ENCODE peak calls at places on chromosomes 1 and 21, in five cellular contexts. O is upper lobe of left lung, H is HL-60, I is WERI-Rb-1, L is kidney epithelial cell. W is an unnamed sample.

GRCh38 chr1:30966690-30967369 is 58.3 kb upstream of the SDC3 start:
- DNase-seq in O (no peak), H (no peak), I (no peak), L (no peak), W (no peak)

GRCh38 chr21:25420831-25421230 is 186.4 kb downstream of the MRPL39 start:
- DNase-seq in O (no peak), H (no peak), I (no peak), L (no peak), W (no peak)

GRCh38 chr1:31725777-31726535 is 22.1 kb upstream of the COL16A1 start:
- DNase-seq in O (no peak), H (no peak), I (no peak), L (no peak), W (no peak)

GRCh38 chr1:56774067-56774609 is 45.1 kb downstream of the FYB2 start:
- DNase-seq in O (no peak), H (peak), I (no peak), L (no peak), W (no peak)

GRCh38 chr1:178609015-178609414 is 96.1 kb downstream of the TEX35 start:
- DNase-seq in O (no peak), H (no peak), I (no peak), L (no peak), W (peak)

GRCh38 chr1:115227683-115228082 is 110.4 kb downstream of the NGF start:
- DNase-seq in O (no peak), H (no peak), I (no peak), L (no peak), W (no peak)

GRCh38 chr1:61323681-61324328 is 241.4 kb downstream of the NFIA start:
- DNase-seq in O (no peak), H (no peak), I (no peak), L (no peak), W (no peak)

GRCh38 chr1:48216276-48216675 is 6.2 kb upstream of the SLC5A9 start:
- DNase-seq in O (no peak), H (no peak), I (peak), L (no peak), W (no peak)

GRCh38 chr21:34933609-34934345 is 115.3 kb downstream of the RUNX1 start:
- DNase-seq in O (no peak), H (no peak), I (no peak), L (no peak), W (no peak)

GRCh38 chr1:25245393-25245792 is 1.9 kb downstream of the RSRP1 start:
- DNase-seq in O (no peak), H (no peak), I (no peak), L (no peak), W (no peak)

GRCh38 chr1:241972703-241973375 is 15.3 kb downstream of the BECN2 start:
- DNase-seq in O (no peak), H (no peak), I (peak), L (peak), W (no peak)

GRCh38 chr1:15022069-15022468 is 131.5 kb upstream of the TMEM51 start:
- DNase-seq in O (no peak), H (no peak), I (no peak), L (no peak), W (no peak)

DNA sequence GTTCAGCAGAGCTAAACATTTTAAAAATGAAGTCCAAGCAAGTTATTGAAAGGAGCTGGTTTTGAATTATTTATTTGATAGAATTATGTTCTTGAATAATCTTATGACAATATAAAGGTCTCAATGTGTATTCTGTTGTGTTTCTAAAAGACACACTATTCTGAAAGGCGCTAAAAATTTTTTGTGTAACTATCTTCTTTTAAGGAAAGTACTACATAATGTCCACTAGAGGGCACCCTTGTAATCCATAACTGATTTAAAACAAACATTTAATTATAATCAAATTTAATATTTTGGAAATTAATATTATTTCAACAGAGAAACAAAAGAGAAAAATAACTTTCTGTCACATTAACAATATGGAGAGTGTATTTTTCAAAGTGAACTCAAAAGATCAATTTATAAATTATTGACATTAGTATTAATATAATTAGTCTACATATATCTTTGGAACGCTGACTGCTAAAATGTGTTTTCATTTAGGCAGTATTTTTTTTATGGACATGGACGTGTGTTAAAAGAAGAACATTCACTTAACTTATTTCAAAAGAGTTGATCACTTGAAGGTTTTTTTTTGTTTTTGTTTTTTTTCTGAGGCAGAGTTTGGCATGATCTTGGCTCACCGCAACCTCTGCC is 248.4 kb downstream of the DENND1B start:
- DNase-seq in O (no peak), H (no peak), I (no peak), L (no peak), W (no peak)
- TF ChIP-seq CTCF in O (peak), H (peak), I (no peak), L (peak), W (peak)

GRCh38 chr1:36542962-36543515 is 60.3 kb upstream of the CSF3R start:
- DNase-seq in O (no peak), H (no peak), I (peak), L (no peak), W (no peak)
- TF ChIP-seq CTCF in O (no peak), H (no peak), I (peak), L (no peak), W (no peak)

GRCh38 chr21:39799178-39799577 is 54.2 kb downstream of the IGSF5 start:
- DNase-seq in O (no peak), H (no peak), I (no peak), L (no peak), W (no peak)
- TF ChIP-seq CTCF in O (no peak), H (no peak), I (no peak), L (no peak), W (no peak)

GRCh38 chr1:68758666-68759209 is 261.9 kb upstream of the DEPDC1 start:
- DNase-seq in O (no peak), H (no peak), I (no peak), L (no peak), W (no peak)
- TF ChIP-seq CTCF in O (no peak), H (no peak), I (no peak), L (no peak), W (no peak)

GRCh38 chr1:22845536-22845935 is 127.1 kb downstream of the LACTBL1 start:
- DNase-seq in O (no peak), H (no peak), I (no peak), L (no peak), W (no peak)
- TF ChIP-seq CTCF in O (no peak), H (no peak), I (no peak), L (no peak), W (no peak)

GRCh38 chr1:7437036-7437435 is 334.1 kb upstream of the VAMP3 start:
- DNase-seq in O (no peak), H (no peak), I (peak), L (no peak), W (no peak)
- TF ChIP-seq CTCF in O (no peak), H (no peak), I (no peak), L (no peak), W (no peak)

W was measured in AG09319.